ENCODE peak calls at places on chromosomes 1 and 21, in five cellular contexts. One of them, this sample, is unnamed.

GRCh38 chr1:35377553-35377952 is 109.0 kb downstream of the ZMYM4 start:
- DNase-seq in endothelial cell: no peak
- DNase-seq in ELR: peak
- DNase-seq in putamen: no peak
- DNase-seq in left ventricle myocardium superior: no peak
- DNase-seq in this sample: no peak

GRCh38 chr1:235866207-235866912 is at the start of gene LYST:
- DNase-seq in endothelial cell: peak
- DNase-seq in ELR: peak
- DNase-seq in putamen: peak
- DNase-seq in left ventricle myocardium superior: peak
- DNase-seq in this sample: peak

GRCh38 chr21:27189870-27190269 is 223.0 kb upstream of the ADAMTS5 start:
- DNase-seq in endothelial cell: no peak
- DNase-seq in ELR: no peak
- DNase-seq in putamen: no peak
- DNase-seq in left ventricle myocardium superior: no peak
- DNase-seq in this sample: no peak

GRCh38 chr1:26234644-26235384 is 814 bp downstream of the CEP85 start:
- DNase-seq in endothelial cell: no peak
- DNase-seq in ELR: peak
- DNase-seq in putamen: no peak
- DNase-seq in left ventricle myocardium superior: peak
- DNase-seq in this sample: no peak

GRCh38 chr1:70146488-70146887 is 58.9 kb downstream of the LRRC40 start:
- DNase-seq in endothelial cell: no peak
- DNase-seq in ELR: peak
- DNase-seq in putamen: no peak
- DNase-seq in left ventricle myocardium superior: no peak
- DNase-seq in this sample: no peak

GRCh38 chr1:26370591-26371382 is 1.8 kb downstream of the ZNF683 start:
- DNase-seq in endothelial cell: no peak
- DNase-seq in ELR: no peak
- DNase-seq in putamen: no peak
- DNase-seq in left ventricle myocardium superior: no peak
- DNase-seq in this sample: no peak

GRCh38 chr1:55089683-55090082 is 50.3 kb downstream of the PCSK9 start:
- DNase-seq in endothelial cell: no peak
- DNase-seq in ELR: no peak
- DNase-seq in putamen: no peak
- DNase-seq in left ventricle myocardium superior: no peak
- DNase-seq in this sample: no peak

GRCh38 chr1:24754229-24754628 is 9.0 kb downstream of the CLIC4 start:
- DNase-seq in endothelial cell: no peak
- DNase-seq in ELR: peak
- DNase-seq in putamen: no peak
- DNase-seq in left ventricle myocardium superior: no peak
- DNase-seq in this sample: no peak

GRCh38 chr1:36322085-36322785 is 1.2 kb downstream of the EVA1B start:
- DNase-seq in endothelial cell: no peak
- DNase-seq in ELR: peak
- DNase-seq in putamen: no peak
- DNase-seq in left ventricle myocardium superior: peak
- DNase-seq in this sample: no peak

GRCh38 chr21:38769253-38769780 is 36.4 kb upstream of the ETS2 start:
- DNase-seq in endothelial cell: no peak
- DNase-seq in ELR: peak
- DNase-seq in putamen: no peak
- DNase-seq in left ventricle myocardium superior: no peak
- DNase-seq in this sample: no peak

GRCh38 chr1:24707659-24708058 is 37.6 kb upstream of the CLIC4 start:
- DNase-seq in endothelial cell: no peak
- DNase-seq in ELR: peak
- DNase-seq in putamen: no peak
- DNase-seq in left ventricle myocardium superior: no peak
- DNase-seq in this sample: no peak

GRCh38 chr1:165441166-165441955 is 3.6 kb downstream of the RXRG start:
- DNase-seq in endothelial cell: no peak
- DNase-seq in ELR: no peak
- DNase-seq in putamen: no peak
- DNase-seq in left ventricle myocardium superior: no peak
- DNase-seq in this sample: no peak

GRCh38 chr1:44507490-44508396 is 102.7 kb downstream of the RNF220 start:
- DNase-seq in endothelial cell: no peak
- DNase-seq in ELR: no peak
- DNase-seq in putamen: peak
- DNase-seq in left ventricle myocardium superior: no peak
- DNase-seq in this sample: peak

GRCh38 chr1:246008256-246008901 is 498.7 kb downstream of the SMYD3 start:
- DNase-seq in endothelial cell: no peak
- DNase-seq in ELR: no peak
- DNase-seq in putamen: peak
- DNase-seq in left ventricle myocardium superior: no peak
- DNase-seq in this sample: peak

GRCh38 chr1:167904641-167905040 is 9.3 kb downstream of the ADCY10 start:
- DNase-seq in endothelial cell: no peak
- DNase-seq in ELR: peak
- DNase-seq in putamen: no peak
- DNase-seq in left ventricle myocardium superior: no peak
- DNase-seq in this sample: no peak

GRCh38 chr1:89953072-89953626 is 41.8 kb upstream of the ZNF326 start:
- DNase-seq in endothelial cell: peak
- DNase-seq in ELR: peak
- DNase-seq in putamen: no peak
- DNase-seq in left ventricle myocardium superior: peak
- DNase-seq in this sample: no peak

GRCh38 chr1:199684686-199685273 is 342.7 kb upstream of the NR5A2 start:
- DNase-seq in endothelial cell: peak
- DNase-seq in ELR: peak
- DNase-seq in putamen: peak
- DNase-seq in left ventricle myocardium superior: no peak
- DNase-seq in this sample: peak

GRCh38 chr1:32773764-32774463 is 43.2 kb downstream of the YARS1 start:
- DNase-seq in endothelial cell: no peak
- DNase-seq in ELR: no peak
- DNase-seq in putamen: no peak
- DNase-seq in left ventricle myocardium superior: peak
- DNase-seq in this sample: no peak

GRCh38 chr1:109341944-109342925 is 35.4 kb upstream of the MYBPHL start:
- DNase-seq in endothelial cell: no peak
- DNase-seq in ELR: no peak
- DNase-seq in putamen: no peak
- DNase-seq in left ventricle myocardium superior: no peak
- DNase-seq in this sample: no peak